ENCODE peak calls at places on chromosomes 11 and 22, in seven cellular contexts. Y is transverse colon, S is A549, K is ovary, W is suprapubic skin, C is sigmoid colon, B is tibial nerve. N is an unnamed sample.

GRCh38 chr11:111001986-111002616 is 243.4 kb upstream of the POU2AF2 start:
- DNase-seq in Y (no peak), S (no peak), K (no peak), W (no peak), C (no peak), B (peak; percentile 30), N (no peak)

GRCh38 chr11:103927535-103927934 is 108.9 kb upstream of the DDI1 start:
- DNase-seq in Y (no peak), S (peak; percentile 36), K (no peak), W (no peak), C (no peak), B (no peak), N (no peak)

GRCh38 chr11:76623171-76623883 is 47.2 kb downstream of the LRRC32 start:
- DNase-seq in Y (no peak), S (no peak), K (peak; percentile 3), W (no peak), C (peak; percentile 47), B (no peak), N (no peak)

GRCh38 chr11:14454861-14455632 is 44.6 kb downstream of the COPB1 start:
- DNase-seq in Y (no peak), S (peak; percentile 37), K (no peak), W (no peak), C (no peak), B (no peak), N (no peak)

GRCh38 chr11:121968638-121969037 is 147.4 kb downstream of the BLID start:
- DNase-seq in Y (no peak), S (no peak), K (no peak), W (no peak), C (no peak), B (no peak), N (no peak)

GRCh38 chr11:124167852-124168251 is 15.3 kb upstream of the OR10D3 start:
- DNase-seq in Y (no peak), S (no peak), K (no peak), W (no peak), C (no peak), B (no peak), N (no peak)

GRCh38 chr11:10606536-10607208 is 38.2 kb upstream of the LYVE1 start:
- DNase-seq in Y (no peak), S (no peak), K (no peak), W (no peak), C (no peak), B (no peak), N (no peak)

GRCh38 chr22:26835929-26836528 is 178.6 kb downstream of the MIAT start:
- DNase-seq in Y (peak; percentile 44), S (peak; percentile 51), K (no peak), W (no peak), C (no peak), B (peak; percentile 32), N (peak; percentile 36)

GRCh38 chr11:26244207-26244606 is 87.7 kb upstream of the ANO3 start:
- DNase-seq in Y (no peak), S (no peak), K (no peak), W (no peak), C (no peak), B (no peak), N (no peak)

GRCh38 chr11:85740464-85741400 is 54.7 kb upstream of the CCDC89 start:
- DNase-seq in Y (no peak), S (no peak), K (no peak), W (no peak), C (no peak), B (no peak), N (no peak)

GRCh38 chr22:40294696-40295095 is 51.6 kb upstream of the ADSL start:
- DNase-seq in Y (no peak), S (no peak), K (no peak), W (no peak), C (no peak), B (no peak), N (no peak)

GRCh38 chr11:128503231-128503991 is 83.9 kb downstream of the ETS1 start:
- DNase-seq in Y (no peak), S (no peak), K (no peak), W (no peak), C (no peak), B (no peak), N (no peak)

GRCh38 chr11:127126956-127127355 is 126.4 kb upstream of the KIRREL3 start:
- DNase-seq in Y (no peak), S (no peak), K (no peak), W (no peak), C (no peak), B (no peak), N (no peak)

GRCh38 chr11:127133061-127133460 is 132.5 kb upstream of the KIRREL3 start:
- DNase-seq in Y (no peak), S (no peak), K (no peak), W (no peak), C (no peak), B (no peak), N (no peak)

DNA sequence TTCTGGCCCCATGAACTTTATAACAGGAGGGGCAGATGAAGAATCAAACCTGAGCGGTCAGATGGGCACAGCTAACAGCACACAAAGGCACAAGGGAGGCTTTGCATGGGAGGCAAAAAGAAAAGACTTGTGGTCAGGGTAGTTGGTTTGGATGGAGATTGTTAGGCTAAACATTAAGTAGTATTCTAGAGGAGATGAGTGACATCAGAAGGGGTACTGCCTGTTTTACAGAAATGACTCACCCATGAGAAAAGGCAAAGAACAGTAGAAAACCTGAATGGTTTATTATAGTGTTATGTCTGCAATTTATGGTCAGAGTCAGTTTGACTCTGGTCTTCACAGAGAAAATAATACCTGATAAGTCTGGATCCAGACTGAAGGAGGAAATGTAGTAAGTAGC is 129.8 kb upstream of the KIRREL3 start:
- DNase-seq in Y (no peak), S (no peak), K (no peak), W (no peak), C (no peak), B (no peak), N (no peak)
- TF ChIP-seq EP300 in Y (no peak), S (no peak), K (no peak), W (no peak), C (no peak), B (no peak), N (no peak)

GRCh38 chr11:2375341-2375853 is 1.7 kb upstream of the CD81 start:
- DNase-seq in Y (no peak), S (no peak), K (no peak), W (no peak), C (peak; percentile 64), B (no peak), N (no peak)

GRCh38 chr11:2377511-2378443 is 667 bp downstream of the CD81 start:
- DNase-seq in Y (peak; percentile 72), S (peak; percentile 37), K (peak; percentile 73), W (peak; percentile 87), C (peak; percentile 88), B (peak; percentile 76), N (peak; percentile 69)

GRCh38 chr11:2376751-2377451 is at the start of gene CD81:
- DNase-seq in Y (no peak), S (peak; percentile 41), K (peak; percentile 50), W (peak; percentile 79), C (no peak), B (peak; percentile 45), N (peak; percentile 53)

GRCh38 chr11:2374456-2375201 is 2.5 kb upstream of the CD81 start:
- DNase-seq in Y (no peak), S (no peak), K (peak; percentile 10), W (no peak), C (peak; percentile 55), B (no peak), N (no peak)

DNA sequence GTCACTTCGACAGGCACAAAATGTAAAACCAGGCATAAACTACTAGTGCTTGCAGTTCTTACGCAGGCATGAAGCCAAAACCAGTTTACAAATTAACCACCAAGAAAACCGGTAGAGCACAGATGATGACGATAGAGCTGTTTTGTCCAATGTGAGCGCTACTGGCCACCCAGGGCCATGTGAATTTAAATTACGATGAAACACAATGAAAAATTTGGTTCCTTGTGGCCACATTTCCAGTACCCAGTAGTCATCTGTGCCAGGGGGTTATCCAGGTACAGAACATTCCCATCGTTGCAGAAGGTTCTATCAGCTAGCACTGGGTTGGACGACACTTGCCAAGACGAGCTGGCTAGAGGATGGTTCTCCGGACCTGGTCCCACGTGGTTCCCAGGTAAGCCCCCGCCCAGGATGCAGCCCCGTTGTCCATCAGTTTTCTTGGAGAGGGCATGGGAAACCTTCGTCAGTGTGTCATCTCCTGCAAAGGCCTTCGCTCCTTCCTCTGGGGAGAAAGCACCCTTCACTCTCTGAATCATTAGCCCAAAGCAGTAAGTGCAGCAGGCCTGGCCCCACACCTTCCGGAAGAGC is 1.1 kb upstream of the CD81 start:
- DNase-seq in Y (no peak), S (no peak), K (peak; percentile 11), W (peak; percentile 64), C (no peak), B (no peak), N (no peak)
- TF ChIP-seq POLR2A in Y (no peak), S (no peak), K (no peak), W (no peak), C (no peak), B (no peak), N (no peak)

GRCh38 chr22:32564170-32565001 is 89.8 kb downstream of the FBXO7 start:
- DNase-seq in Y (peak; percentile 40), S (peak; percentile 45), K (no peak), W (no peak), C (peak; percentile 59), B (no peak), N (no peak)

GRCh38 chr22:32562916-32563315 is 88.3 kb downstream of the FBXO7 start:
- DNase-seq in Y (no peak), S (no peak), K (no peak), W (no peak), C (no peak), B (no peak), N (no peak)

GRCh38 chr22:32562396-32562795 is 87.8 kb downstream of the FBXO7 start:
- DNase-seq in Y (no peak), S (no peak), K (no peak), W (no peak), C (peak; percentile 62), B (no peak), N (no peak)

GRCh38 chr22:32567544-32567943 is 92.9 kb downstream of the FBXO7 start:
- DNase-seq in Y (no peak), S (no peak), K (no peak), W (no peak), C (peak; percentile 36), B (no peak), N (no peak)

DNA sequence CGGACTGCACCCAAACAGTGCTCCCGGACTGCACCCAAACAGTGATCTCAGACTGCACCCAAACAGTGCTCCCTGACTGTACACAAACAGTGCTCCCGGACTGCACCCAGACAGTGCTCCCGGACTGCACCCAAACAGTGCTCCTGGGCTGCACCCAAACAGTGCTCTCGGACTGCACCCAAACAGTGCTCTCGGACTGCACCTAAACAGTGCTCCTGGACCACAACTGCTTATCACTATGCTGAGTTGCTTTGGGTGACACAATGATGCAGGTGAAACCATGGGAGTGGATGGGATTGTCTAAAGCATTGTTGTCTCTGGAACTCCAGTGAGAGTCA is 90.4 kb downstream of the FBXO7 start:
- DNase-seq in Y (no peak), S (no peak), K (no peak), W (no peak), C (no peak), B (no peak), N (no peak)
- TF ChIP-seq EP300 in Y (no peak), S (no peak), K (no peak), W (no peak), C (no peak), B (no peak), N (no peak)

DNA sequence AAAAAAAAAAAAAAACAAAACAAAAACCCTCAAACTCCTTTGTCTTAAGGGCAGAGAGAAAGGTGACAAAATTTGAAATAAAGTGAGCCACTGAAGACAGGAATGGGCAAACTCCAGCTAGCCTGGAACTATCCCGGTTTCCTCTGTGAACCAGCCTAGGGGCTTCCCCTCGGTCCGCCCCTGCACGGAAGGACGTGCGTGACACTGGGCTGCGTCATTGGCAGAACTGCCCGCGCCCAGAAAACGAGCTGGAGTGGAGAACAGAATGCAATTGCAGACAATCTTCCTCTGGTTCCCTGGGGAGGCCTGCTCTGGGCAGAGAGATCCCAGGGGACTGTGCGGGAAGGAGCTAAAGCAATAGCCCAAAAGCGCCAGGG is 628 bp downstream of the RAB38 start:
- DNase-seq in Y (peak; percentile 74), S (peak; percentile 24), K (peak; percentile 36), W (peak; percentile 82), C (peak; percentile 85), B (peak; percentile 31), N (peak; percentile 73)
- TF ChIP-seq POLR2A in Y (no peak), S (no peak), K (no peak), W (no peak), C (peak; percentile 14), B (no peak), N (no peak)